ENCODE peak calls at places on chromosomes 11 and 22, in ten cellular contexts. One of them, this sample, is unnamed.

GRCh38 chr22:33180371-33180770 is 122.2 kb upstream of the SYN3 start:
- DNase-seq in fibroblast of lung: no peak
- DNase-seq in osteoblast: no peak
- DNase-seq in CD4-positive, alpha-beta memory T cell: no peak
- DNase-seq in astrocyte of the spinal cord: no peak
- DNase-seq in globus pallidus: no peak
- DNase-seq in mucosa of gallbladder: no peak
- DNase-seq in NCI-H1694: peak
- DNase-seq in neural progenitor cell: no peak
- DNase-seq in CD8-positive, alpha-beta memory T cell: no peak
- DNase-seq in this sample: no peak

GRCh38 chr22:44398791-44399190 is 86.0 kb upstream of the SHISAL1 start:
- DNase-seq in NCI-H1694: no peak
- DNase-seq in globus pallidus: no peak
- DNase-seq in osteoblast: peak
- DNase-seq in CD8-positive, alpha-beta memory T cell: no peak
- DNase-seq in fibroblast of lung: no peak
- DNase-seq in mucosa of gallbladder: no peak
- DNase-seq in astrocyte of the spinal cord: no peak
- DNase-seq in neural progenitor cell: no peak
- DNase-seq in CD4-positive, alpha-beta memory T cell: no peak
- DNase-seq in this sample: no peak

GRCh38 chr11:72836111-72836510 is 21.9 kb downstream of the ATG16L2 start:
- DNase-seq in globus pallidus: no peak
- DNase-seq in NCI-H1694: no peak
- DNase-seq in fibroblast of lung: peak
- DNase-seq in CD4-positive, alpha-beta memory T cell: no peak
- DNase-seq in CD8-positive, alpha-beta memory T cell: no peak
- DNase-seq in astrocyte of the spinal cord: no peak
- DNase-seq in osteoblast: no peak
- DNase-seq in neural progenitor cell: no peak
- DNase-seq in mucosa of gallbladder: no peak
- DNase-seq in this sample: no peak

GRCh38 chr22:38267086-38267485 is 5.7 kb downstream of the TMEM184B start:
- DNase-seq in fibroblast of lung: no peak
- DNase-seq in astrocyte of the spinal cord: peak
- DNase-seq in osteoblast: peak
- DNase-seq in globus pallidus: no peak
- DNase-seq in CD4-positive, alpha-beta memory T cell: peak
- DNase-seq in NCI-H1694: no peak
- DNase-seq in neural progenitor cell: no peak
- DNase-seq in CD8-positive, alpha-beta memory T cell: peak
- DNase-seq in mucosa of gallbladder: no peak
- DNase-seq in this sample: peak

GRCh38 chr11:10305964-10306918 is 1.4 kb downstream of the ADM start:
- DNase-seq in globus pallidus: peak
- DNase-seq in mucosa of gallbladder: no peak
- DNase-seq in astrocyte of the spinal cord: peak
- DNase-seq in CD4-positive, alpha-beta memory T cell: no peak
- DNase-seq in CD8-positive, alpha-beta memory T cell: no peak
- DNase-seq in neural progenitor cell: peak
- DNase-seq in osteoblast: no peak
- DNase-seq in fibroblast of lung: peak
- DNase-seq in NCI-H1694: no peak
- DNase-seq in this sample: no peak

GRCh38 chr11:134275534-134276395 is at the start of gene GLB1L3:
- DNase-seq in NCI-H1694: no peak
- DNase-seq in fibroblast of lung: peak
- DNase-seq in osteoblast: peak
- DNase-seq in CD4-positive, alpha-beta memory T cell: peak
- DNase-seq in neural progenitor cell: peak
- DNase-seq in globus pallidus: peak
- DNase-seq in astrocyte of the spinal cord: no peak
- DNase-seq in mucosa of gallbladder: no peak
- DNase-seq in CD8-positive, alpha-beta memory T cell: peak
- DNase-seq in this sample: peak

GRCh38 chr22:39353346-39353745 is 3.6 kb downstream of the SYNGR1 start:
- DNase-seq in fibroblast of lung: no peak
- DNase-seq in NCI-H1694: no peak
- DNase-seq in mucosa of gallbladder: no peak
- DNase-seq in neural progenitor cell: no peak
- DNase-seq in astrocyte of the spinal cord: no peak
- DNase-seq in osteoblast: peak
- DNase-seq in CD8-positive, alpha-beta memory T cell: no peak
- DNase-seq in globus pallidus: no peak
- DNase-seq in CD4-positive, alpha-beta memory T cell: no peak
- DNase-seq in this sample: no peak

GRCh38 chr11:64611961-64612646 is 21.1 kb downstream of the SLC22A12 start:
- DNase-seq in globus pallidus: no peak
- DNase-seq in astrocyte of the spinal cord: no peak
- DNase-seq in osteoblast: peak
- DNase-seq in NCI-H1694: no peak
- DNase-seq in fibroblast of lung: no peak
- DNase-seq in neural progenitor cell: no peak
- DNase-seq in mucosa of gallbladder: no peak
- DNase-seq in CD4-positive, alpha-beta memory T cell: no peak
- DNase-seq in CD8-positive, alpha-beta memory T cell: no peak
- DNase-seq in this sample: no peak

GRCh38 chr11:75565221-75565814 is 3.3 kb downstream of the SERPINH1 start:
- DNase-seq in mucosa of gallbladder: peak
- DNase-seq in fibroblast of lung: peak
- DNase-seq in neural progenitor cell: no peak
- DNase-seq in osteoblast: peak
- DNase-seq in NCI-H1694: no peak
- DNase-seq in CD4-positive, alpha-beta memory T cell: no peak
- DNase-seq in astrocyte of the spinal cord: peak
- DNase-seq in CD8-positive, alpha-beta memory T cell: no peak
- DNase-seq in globus pallidus: no peak
- DNase-seq in this sample: no peak

GRCh38 chr11:36398261-36398953 is 102.3 kb downstream of the PRR5L start:
- DNase-seq in CD8-positive, alpha-beta memory T cell: no peak
- DNase-seq in globus pallidus: peak
- DNase-seq in neural progenitor cell: no peak
- DNase-seq in fibroblast of lung: no peak
- DNase-seq in NCI-H1694: no peak
- DNase-seq in mucosa of gallbladder: no peak
- DNase-seq in CD4-positive, alpha-beta memory T cell: no peak
- DNase-seq in osteoblast: no peak
- DNase-seq in astrocyte of the spinal cord: no peak
- DNase-seq in this sample: no peak

GRCh38 chr11:12864316-12865156 is 144.6 kb upstream of the RASSF10 start:
- DNase-seq in osteoblast: no peak
- DNase-seq in CD4-positive, alpha-beta memory T cell: no peak
- DNase-seq in mucosa of gallbladder: peak
- DNase-seq in NCI-H1694: no peak
- DNase-seq in astrocyte of the spinal cord: peak
- DNase-seq in fibroblast of lung: peak
- DNase-seq in neural progenitor cell: peak
- DNase-seq in CD8-positive, alpha-beta memory T cell: no peak
- DNase-seq in globus pallidus: no peak
- DNase-seq in this sample: no peak

GRCh38 chr11:104661901-104662300 is 236.4 kb downstream of the CASP12 start:
- DNase-seq in CD4-positive, alpha-beta memory T cell: no peak
- DNase-seq in neural progenitor cell: no peak
- DNase-seq in mucosa of gallbladder: no peak
- DNase-seq in globus pallidus: no peak
- DNase-seq in fibroblast of lung: no peak
- DNase-seq in NCI-H1694: no peak
- DNase-seq in osteoblast: no peak
- DNase-seq in CD8-positive, alpha-beta memory T cell: no peak
- DNase-seq in astrocyte of the spinal cord: no peak
- DNase-seq in this sample: no peak

GRCh38 chr11:34653851-34654490 is 33.1 kb downstream of the EHF start:
- DNase-seq in CD8-positive, alpha-beta memory T cell: no peak
- DNase-seq in CD4-positive, alpha-beta memory T cell: no peak
- DNase-seq in astrocyte of the spinal cord: peak
- DNase-seq in globus pallidus: no peak
- DNase-seq in mucosa of gallbladder: peak
- DNase-seq in neural progenitor cell: peak
- DNase-seq in NCI-H1694: no peak
- DNase-seq in fibroblast of lung: peak
- DNase-seq in osteoblast: peak
- DNase-seq in this sample: no peak

GRCh38 chr11:43788394-43788793 is 92.2 kb upstream of the ALKBH3 start:
- DNase-seq in CD8-positive, alpha-beta memory T cell: no peak
- DNase-seq in osteoblast: no peak
- DNase-seq in CD4-positive, alpha-beta memory T cell: no peak
- DNase-seq in NCI-H1694: peak
- DNase-seq in mucosa of gallbladder: peak
- DNase-seq in neural progenitor cell: peak
- DNase-seq in fibroblast of lung: no peak
- DNase-seq in astrocyte of the spinal cord: no peak
- DNase-seq in globus pallidus: no peak
- DNase-seq in this sample: no peak

GRCh38 chr11:20762112-20762511 is 92.7 kb downstream of the NELL1 start:
- DNase-seq in CD8-positive, alpha-beta memory T cell: no peak
- DNase-seq in CD4-positive, alpha-beta memory T cell: no peak
- DNase-seq in neural progenitor cell: peak
- DNase-seq in globus pallidus: peak
- DNase-seq in astrocyte of the spinal cord: no peak
- DNase-seq in fibroblast of lung: no peak
- DNase-seq in mucosa of gallbladder: no peak
- DNase-seq in osteoblast: no peak
- DNase-seq in NCI-H1694: no peak
- DNase-seq in this sample: no peak

GRCh38 chr11:13680501-13681264 is 12.2 kb downstream of the FAR1 start:
- DNase-seq in NCI-H1694: no peak
- DNase-seq in neural progenitor cell: no peak
- DNase-seq in osteoblast: no peak
- DNase-seq in mucosa of gallbladder: no peak
- DNase-seq in globus pallidus: no peak
- DNase-seq in CD4-positive, alpha-beta memory T cell: no peak
- DNase-seq in astrocyte of the spinal cord: peak
- DNase-seq in fibroblast of lung: peak
- DNase-seq in CD8-positive, alpha-beta memory T cell: no peak
- DNase-seq in this sample: no peak

GRCh38 chr11:108775324-108775723 is 110.5 kb downstream of the DDX10 start:
- DNase-seq in NCI-H1694: no peak
- DNase-seq in fibroblast of lung: no peak
- DNase-seq in globus pallidus: no peak
- DNase-seq in neural progenitor cell: no peak
- DNase-seq in mucosa of gallbladder: no peak
- DNase-seq in osteoblast: no peak
- DNase-seq in astrocyte of the spinal cord: no peak
- DNase-seq in CD8-positive, alpha-beta memory T cell: no peak
- DNase-seq in CD4-positive, alpha-beta memory T cell: no peak
- DNase-seq in this sample: no peak

GRCh38 chr11:18705651-18706281 is 7.2 kb downstream of the TMEM86A start:
- DNase-seq in mucosa of gallbladder: peak
- DNase-seq in CD8-positive, alpha-beta memory T cell: peak
- DNase-seq in osteoblast: peak
- DNase-seq in NCI-H1694: no peak
- DNase-seq in CD4-positive, alpha-beta memory T cell: peak
- DNase-seq in globus pallidus: no peak
- DNase-seq in neural progenitor cell: no peak
- DNase-seq in astrocyte of the spinal cord: no peak
- DNase-seq in fibroblast of lung: no peak
- DNase-seq in this sample: no peak

GRCh38 chr11:45383229-45383628 is 97.1 kb upstream of the SYT13 start:
- DNase-seq in mucosa of gallbladder: no peak
- DNase-seq in NCI-H1694: no peak
- DNase-seq in astrocyte of the spinal cord: peak
- DNase-seq in neural progenitor cell: no peak
- DNase-seq in osteoblast: peak
- DNase-seq in CD4-positive, alpha-beta memory T cell: no peak
- DNase-seq in globus pallidus: peak
- DNase-seq in fibroblast of lung: peak
- DNase-seq in CD8-positive, alpha-beta memory T cell: no peak
- DNase-seq in this sample: no peak

GRCh38 chr11:116792869-116793475 is 1.3 kb upstream of the APOA5 start:
- DNase-seq in CD4-positive, alpha-beta memory T cell: no peak
- DNase-seq in globus pallidus: no peak
- DNase-seq in osteoblast: peak
- DNase-seq in mucosa of gallbladder: no peak
- DNase-seq in CD8-positive, alpha-beta memory T cell: no peak
- DNase-seq in neural progenitor cell: no peak
- DNase-seq in NCI-H1694: no peak
- DNase-seq in astrocyte of the spinal cord: peak
- DNase-seq in fibroblast of lung: no peak
- DNase-seq in this sample: no peak

GRCh38 chr11:66221726-66222236 is 46.7 kb upstream of the RAB1B start:
- DNase-seq in osteoblast: no peak
- DNase-seq in astrocyte of the spinal cord: no peak
- DNase-seq in CD4-positive, alpha-beta memory T cell: no peak
- DNase-seq in mucosa of gallbladder: no peak
- DNase-seq in fibroblast of lung: no peak
- DNase-seq in neural progenitor cell: no peak
- DNase-seq in NCI-H1694: no peak
- DNase-seq in CD8-positive, alpha-beta memory T cell: no peak
- DNase-seq in globus pallidus: no peak
- DNase-seq in this sample: no peak

GRCh38 chr11:77590194-77590591 is 440 bp downstream of the AQP11 start:
- DNase-seq in fibroblast of lung: peak
- DNase-seq in neural progenitor cell: peak
- DNase-seq in osteoblast: peak
- DNase-seq in globus pallidus: peak
- DNase-seq in CD8-positive, alpha-beta memory T cell: peak
- DNase-seq in astrocyte of the spinal cord: peak
- DNase-seq in CD4-positive, alpha-beta memory T cell: no peak
- DNase-seq in mucosa of gallbladder: peak
- DNase-seq in NCI-H1694: no peak
- DNase-seq in this sample: no peak